ENCODE peak calls at places on chromosomes 11 and 22, in seven cellular contexts. M, C, A, Y, B, D and U are unnamed samples. For H3K27me3, the result is how much of the 10 kb centered on the place peaks cover.

GRCh38 chr11:96228472-96228871 is 114.5 kb downstream of the MAML2 start:
- DNase-seq in M (no peak), B (peak), C (peak), D (peak), A (no peak), Y (no peak), U (no peak)

GRCh38 chr11:57377098-57377497 is 3.9 kb downstream of the PRG3 start:
- DNase-seq in B (no peak), Y (no peak), D (no peak), C (no peak), A (no peak), M (no peak), U (no peak)

GRCh38 chr11:46299425-46300067 is 22.1 kb downstream of the CREB3L1 start:
- DNase-seq in B (no peak), M (no peak), C (no peak), Y (no peak), D (no peak), A (no peak), U (no peak)

GRCh38 chr11:2194877-2195755 is 23.5 kb upstream of the TH start:
- DNase-seq in C (peak), A (peak), B (no peak), M (peak), Y (peak), D (no peak), U (no peak)

GRCh38 chr11:80779907-80780615 is 1339.2 kb upstream of the TENM4 start:
- DNase-seq in D (no peak), B (no peak), C (peak), A (no peak), M (peak), Y (no peak), U (no peak)

GRCh38 chr22:23556026-23556620 is 24.0 kb downstream of the IGLL1 start:
- DNase-seq in M (no peak), A (no peak), B (no peak), D (peak), C (no peak), Y (no peak), U (no peak)

GRCh38 chr11:68371176-68372041 is 59.0 kb downstream of the LRP5 start:
- DNase-seq in Y (peak), M (no peak), A (no peak), B (no peak), C (no peak), D (no peak), U (peak)

GRCh38 chr11:108135845-108136599 is 14.7 kb downstream of the ACAT1 start:
- DNase-seq in A (no peak), M (no peak), B (no peak), Y (peak), C (peak), D (no peak), U (no peak)

GRCh38 chr11:86849679-86850078 is 49.3 kb downstream of the PRSS23 start:
- DNase-seq in D (no peak), Y (no peak), B (no peak), A (no peak), C (no peak), M (no peak), U (no peak)

GRCh38 chr22:24270556-24271405 is at the start of gene SPECC1L:
- DNase-seq in A (peak), Y (peak), C (peak), M (peak), B (peak), D (peak), U (peak)

GRCh38 chr22:38792833-38793232 is 1.1 kb downstream of the DNAL4 start:
- DNase-seq in D (no peak), B (no peak), A (no peak), M (no peak), Y (no peak), C (peak), U (no peak)

GRCh38 chr11:62546937-62547625 is 475 bp upstream of the AHNAK start:
- DNase-seq in C (peak), Y (no peak), M (no peak), B (peak), D (no peak), A (no peak), U (no peak)

GRCh38 chr11:65301491-65302329 is 13.0 kb upstream of the CDC42EP2 start:
- DNase-seq in M (peak), C (no peak), B (no peak), A (no peak), Y (no peak), D (peak), U (no peak)

GRCh38 chr11:101870510-101870909 is 44.3 kb upstream of the CEP126 start:
- DNase-seq in D (no peak), B (no peak), C (peak), Y (no peak), A (no peak), M (no peak), U (no peak)

GRCh38 chr11:6646631-6647281 is 8.9 kb downstream of the DCHS1 start:
- DNase-seq in C (no peak), B (no peak), Y (no peak), M (no peak), A (peak), D (peak), U (peak)

GRCh38 chr22:44363214-44363979 is 50.6 kb upstream of the SHISAL1 start:
- DNase-seq in A (no peak), B (peak), D (peak), C (peak), M (no peak), Y (no peak), U (no peak)

GRCh38 chr22:44365196-44365802 is 52.5 kb upstream of the SHISAL1 start:
- DNase-seq in C (no peak), Y (no peak), D (peak), A (no peak), M (no peak), B (peak), U (no peak)

GRCh38 chr22:44365832-44366231 is 53.1 kb upstream of the SHISAL1 start:
- DNase-seq in M (no peak), A (no peak), B (peak), Y (no peak), C (no peak), D (no peak), U (no peak)

GRCh38 chr22:44364750-44365118 is 52.0 kb upstream of the SHISAL1 start:
- DNase-seq in B (peak), D (peak), Y (no peak), A (no peak), C (no peak), M (no peak), U (no peak)

DNA sequence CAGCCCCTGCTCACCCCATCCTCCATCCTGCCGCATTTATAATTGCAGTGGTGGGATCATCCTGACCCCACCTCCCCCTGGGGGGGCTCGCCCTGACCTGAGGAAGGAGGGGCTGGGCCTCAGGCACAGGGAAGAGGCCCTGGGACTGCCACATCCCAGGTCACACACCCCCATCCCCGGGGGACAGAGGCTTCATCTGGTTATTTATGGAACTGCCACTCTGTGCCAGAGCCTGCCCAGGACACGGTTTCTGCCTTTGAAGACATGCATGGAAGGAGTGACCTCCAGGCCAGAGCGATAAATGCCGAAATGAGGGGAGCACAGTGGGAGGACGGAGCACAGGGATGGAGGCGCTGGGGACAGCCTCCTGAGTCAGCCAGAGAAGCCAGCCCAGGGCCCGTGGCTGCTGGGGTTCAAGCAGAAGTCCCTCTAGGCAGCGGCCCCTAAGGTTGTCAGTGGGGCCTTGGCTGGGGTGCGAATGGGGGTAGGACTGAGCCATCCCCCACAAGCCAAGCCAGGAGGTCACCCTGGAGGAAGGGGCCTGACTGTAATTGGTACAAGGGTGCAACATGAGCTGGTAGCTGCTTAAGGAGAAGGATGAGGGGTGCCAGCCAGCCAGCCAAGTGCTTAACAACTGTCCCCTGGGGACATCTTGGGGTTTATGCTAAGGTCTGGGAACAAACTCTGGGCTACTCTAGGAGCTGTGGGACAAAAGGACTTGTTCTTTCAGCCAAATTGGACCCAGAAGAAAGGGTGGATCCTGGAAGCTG is 51.4 kb upstream of the SHISAL1 start:
- DNase-seq in B (peak), A (no peak), M (no peak), D (peak), C (no peak), Y (no peak), U (no peak)
- H3K27me3 ChIP-seq in B (under half), A (under half), M (under half), D (under half), C (under half), Y (half or more), U (under half)

GRCh38 chr11:17498475-17498874 is 21.8 kb upstream of the ABCC8 start:
- DNase-seq in D (no peak), M (peak), B (no peak), C (no peak), Y (no peak), A (no peak), U (no peak)
- H3K27me3 ChIP-seq in D (under half), M (under half), B (under half), C (under half), Y (under half), A (under half), U (under half)

GRCh38 chr11:93290061-93290460 is 40.5 kb upstream of the DEUP1 start:
- DNase-seq in D (no peak), Y (no peak), C (no peak), B (no peak), M (no peak), A (no peak), U (no peak)
- H3K27me3 ChIP-seq in D (under half), Y (under half), C (under half), B (under half), M (under half), A (under half), U (under half)

GRCh38 chr11:76689861-76690260 is 19.3 kb upstream of the LRRC32 start:
- DNase-seq in Y (no peak), B (no peak), C (no peak), D (no peak), M (no peak), A (no peak), U (no peak)
- H3K27me3 ChIP-seq in Y (under half), B (under half), C (under half), D (under half), M (under half), A (under half), U (under half)

GRCh38 chr11:84021291-84021690 is 735.1 kb upstream of the CCDC90B start:
- DNase-seq in D (no peak), A (no peak), C (no peak), B (no peak), M (peak), Y (no peak), U (no peak)

GRCh38 chr11:84019576-84020194 is 733.5 kb upstream of the CCDC90B start:
- DNase-seq in B (no peak), Y (no peak), D (no peak), C (peak), M (no peak), A (no peak), U (no peak)

GRCh38 chr11:84022695-84023094 is 736.5 kb upstream of the CCDC90B start:
- DNase-seq in A (no peak), B (no peak), M (no peak), C (no peak), D (no peak), Y (no peak), U (no peak)

DNA sequence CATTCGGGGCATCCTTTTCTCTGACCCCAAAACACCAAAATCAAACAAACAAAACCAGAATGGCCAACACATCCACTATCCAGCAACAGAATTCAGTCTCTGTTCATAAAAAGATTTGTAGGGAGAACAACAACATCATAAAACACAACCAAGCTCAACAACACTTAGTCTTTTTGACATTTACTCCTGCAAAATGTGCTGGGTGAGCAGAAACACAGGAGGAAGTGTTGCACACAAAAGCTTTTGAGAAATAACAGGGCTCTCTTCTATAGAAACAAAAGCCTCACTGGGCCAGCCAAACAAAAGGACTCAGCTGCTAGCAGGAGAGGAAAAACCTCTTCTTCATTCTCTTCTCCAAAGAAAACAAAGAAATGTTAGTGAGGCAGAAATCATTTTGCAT is 736.1 kb upstream of the CCDC90B start:
- DNase-seq in B (no peak), A (no peak), M (peak), D (no peak), C (no peak), Y (no peak), U (no peak)
- H3K27me3 ChIP-seq in B (under half), A (under half), M (under half), D (under half), C (under half), Y (under half), U (under half)

GRCh38 chr11:10899542-10899830 is 41.6 kb upstream of the ZBED5 start:
- DNase-seq in D (peak), C (peak), A (no peak), M (no peak), Y (no peak), B (peak), U (no peak)

GRCh38 chr11:10898763-10899541 is 41.1 kb upstream of the ZBED5 start:
- DNase-seq in A (no peak), Y (no peak), C (no peak), M (no peak), B (no peak), D (no peak), U (no peak)

GRCh38 chr11:10896493-10896892 is 38.6 kb upstream of the ZBED5 start:
- DNase-seq in Y (no peak), B (no peak), M (no peak), C (no peak), D (no peak), A (no peak), U (no peak)

GRCh38 chr11:10897150-10897549 is 39.3 kb upstream of the ZBED5 start:
- DNase-seq in A (no peak), C (no peak), B (no peak), Y (no peak), D (no peak), M (peak), U (no peak)

DNA sequence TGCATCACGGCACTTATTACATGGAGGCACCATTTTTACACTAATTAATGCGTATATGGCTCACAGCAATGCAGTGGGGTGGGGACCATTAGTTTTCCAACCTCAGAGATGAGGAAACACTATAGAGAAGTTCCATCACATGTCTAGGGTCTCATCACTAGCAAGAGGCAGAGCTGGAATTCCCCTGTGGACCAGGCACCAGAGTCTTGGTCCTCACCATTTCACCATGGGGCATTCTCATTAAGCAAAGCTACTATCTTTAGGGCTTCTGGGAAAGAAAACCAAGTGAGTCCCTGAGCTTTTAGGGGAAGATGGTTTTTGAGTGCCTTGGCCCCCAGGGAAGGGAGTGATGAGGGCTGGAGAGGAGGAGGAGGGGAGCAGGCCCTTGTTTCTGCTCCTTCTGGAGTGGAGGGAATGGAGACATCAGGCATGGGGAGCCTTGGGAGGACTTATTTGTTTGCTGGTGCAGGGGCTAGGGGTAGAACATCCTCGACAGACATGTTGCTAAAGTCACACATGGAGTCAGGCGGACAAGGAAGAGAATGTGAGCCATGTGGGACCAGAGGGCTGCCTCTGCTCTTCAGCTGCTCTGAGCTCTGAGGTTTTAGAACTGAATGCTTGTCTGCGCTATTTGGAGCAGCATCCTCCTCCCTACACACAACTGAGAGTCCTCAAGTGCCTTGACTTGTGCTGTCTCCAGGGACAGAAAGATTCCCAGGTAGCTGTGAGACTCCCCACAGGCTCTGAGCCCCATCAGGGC is 40.3 kb upstream of the ZBED5 start:
- DNase-seq in C (no peak), M (no peak), Y (no peak), D (no peak), B (no peak), A (no peak), U (no peak)
- H3K27me3 ChIP-seq in C (under half), M (under half), Y (under half), D (under half), B (under half), A (under half), U (under half)

GRCh38 chr11:934437-934950 is 8.8 kb downstream of the AP2A2 start:
- DNase-seq in C (no peak), D (no peak), M (no peak), A (no peak), B (peak), Y (no peak), U (no peak)
- H3K27me3 ChIP-seq in C (under half), D (under half), M (under half), A (under half), B (under half), Y (under half), U (under half)